ENCODE peak calls at places on chromosomes 4 and X, in ten cellular contexts. One of them, this sample, is unnamed.

GRCh38 chrX:868248-868647 is 237.7 kb downstream of the SHOX start:
- DNase-seq in heart right ventricle: no peak
- DNase-seq in WTC11: no peak
- DNase-seq in kidney glomerular epithelial cell: no peak
- DNase-seq in nucleus accumbens: no peak
- DNase-seq in NCI-H2171 treated with DMSO at 0.1 percent for 48 hours: no peak
- DNase-seq in NCI-H1694: no peak
- DNase-seq in NCI-H510A: no peak
- DNase-seq in lower lobe of right lung: no peak
- DNase-seq in NCI-H2029 treated with DMSO at 0.1 percent for 48 hours: no peak
- DNase-seq in this sample: no peak

GRCh38 chr4:57095956-57096355 is 14.2 kb downstream of the IGFBP7 start:
- DNase-seq in NCI-H2171 treated with DMSO at 0.1 percent for 48 hours: no peak
- DNase-seq in NCI-H2029 treated with DMSO at 0.1 percent for 48 hours: no peak
- DNase-seq in NCI-H1694: no peak
- DNase-seq in lower lobe of right lung: no peak
- DNase-seq in NCI-H510A: no peak
- DNase-seq in kidney glomerular epithelial cell: no peak
- DNase-seq in nucleus accumbens: no peak
- DNase-seq in heart right ventricle: no peak
- DNase-seq in WTC11: no peak
- DNase-seq in this sample: no peak

GRCh38 chr4:87366763-87367162 is 24.2 kb downstream of the HSD17B11 start:
- DNase-seq in kidney glomerular epithelial cell: no peak
- DNase-seq in NCI-H1694: no peak
- DNase-seq in NCI-H2171 treated with DMSO at 0.1 percent for 48 hours: no peak
- DNase-seq in WTC11: no peak
- DNase-seq in nucleus accumbens: no peak
- DNase-seq in lower lobe of right lung: no peak
- DNase-seq in heart right ventricle: no peak
- DNase-seq in NCI-H510A: no peak
- DNase-seq in NCI-H2029 treated with DMSO at 0.1 percent for 48 hours: no peak
- DNase-seq in this sample: no peak

GRCh38 chrX:103941201-103941975 is 21.0 kb upstream of the TMSB15B start:
- DNase-seq in NCI-H2171 treated with DMSO at 0.1 percent for 48 hours: peak
- DNase-seq in kidney glomerular epithelial cell: no peak
- DNase-seq in NCI-H1694: no peak
- DNase-seq in heart right ventricle: no peak
- DNase-seq in nucleus accumbens: no peak
- DNase-seq in NCI-H510A: peak
- DNase-seq in NCI-H2029 treated with DMSO at 0.1 percent for 48 hours: no peak
- DNase-seq in lower lobe of right lung: no peak
- DNase-seq in WTC11: no peak
- DNase-seq in this sample: peak

GRCh38 chrX:150438165-150438564 is 75.0 kb downstream of the MAMLD1 start:
- DNase-seq in WTC11: no peak
- DNase-seq in NCI-H2171 treated with DMSO at 0.1 percent for 48 hours: no peak
- DNase-seq in NCI-H510A: no peak
- DNase-seq in nucleus accumbens: no peak
- DNase-seq in NCI-H1694: no peak
- DNase-seq in kidney glomerular epithelial cell: no peak
- DNase-seq in NCI-H2029 treated with DMSO at 0.1 percent for 48 hours: no peak
- DNase-seq in heart right ventricle: no peak
- DNase-seq in lower lobe of right lung: no peak
- DNase-seq in this sample: no peak

GRCh38 chrX:149286940-149287349 is 218.2 kb downstream of the IDS start:
- DNase-seq in heart right ventricle: no peak
- DNase-seq in nucleus accumbens: no peak
- DNase-seq in WTC11: peak
- DNase-seq in lower lobe of right lung: no peak
- DNase-seq in kidney glomerular epithelial cell: no peak
- DNase-seq in NCI-H1694: peak
- DNase-seq in NCI-H2171 treated with DMSO at 0.1 percent for 48 hours: peak
- DNase-seq in NCI-H2029 treated with DMSO at 0.1 percent for 48 hours: no peak
- DNase-seq in NCI-H510A: no peak
- DNase-seq in this sample: peak

GRCh38 chr4:11105715-11106114 is 323.0 kb downstream of the HS3ST1 start:
- DNase-seq in lower lobe of right lung: no peak
- DNase-seq in NCI-H510A: no peak
- DNase-seq in heart right ventricle: no peak
- DNase-seq in WTC11: no peak
- DNase-seq in kidney glomerular epithelial cell: no peak
- DNase-seq in nucleus accumbens: no peak
- DNase-seq in NCI-H1694: no peak
- DNase-seq in NCI-H2171 treated with DMSO at 0.1 percent for 48 hours: no peak
- DNase-seq in NCI-H2029 treated with DMSO at 0.1 percent for 48 hours: no peak
- DNase-seq in this sample: no peak

GRCh38 chr4:20354120-20354519 is 102.4 kb downstream of the SLIT2 start:
- DNase-seq in WTC11: no peak
- DNase-seq in NCI-H510A: no peak
- DNase-seq in lower lobe of right lung: no peak
- DNase-seq in kidney glomerular epithelial cell: no peak
- DNase-seq in NCI-H2171 treated with DMSO at 0.1 percent for 48 hours: peak
- DNase-seq in NCI-H2029 treated with DMSO at 0.1 percent for 48 hours: peak
- DNase-seq in nucleus accumbens: no peak
- DNase-seq in NCI-H1694: no peak
- DNase-seq in heart right ventricle: no peak
- DNase-seq in this sample: no peak

GRCh38 chr4:71133491-71133890 is 140.0 kb downstream of the DCK start:
- DNase-seq in NCI-H2029 treated with DMSO at 0.1 percent for 48 hours: no peak
- DNase-seq in nucleus accumbens: no peak
- DNase-seq in NCI-H510A: no peak
- DNase-seq in WTC11: no peak
- DNase-seq in NCI-H1694: no peak
- DNase-seq in kidney glomerular epithelial cell: no peak
- DNase-seq in heart right ventricle: no peak
- DNase-seq in NCI-H2171 treated with DMSO at 0.1 percent for 48 hours: no peak
- DNase-seq in lower lobe of right lung: no peak
- DNase-seq in this sample: no peak

GRCh38 chrX:145099204-145099603 is 148.1 kb upstream of the SPANXN1 start:
- DNase-seq in WTC11: no peak
- DNase-seq in NCI-H2171 treated with DMSO at 0.1 percent for 48 hours: no peak
- DNase-seq in kidney glomerular epithelial cell: no peak
- DNase-seq in NCI-H2029 treated with DMSO at 0.1 percent for 48 hours: no peak
- DNase-seq in nucleus accumbens: no peak
- DNase-seq in NCI-H510A: no peak
- DNase-seq in NCI-H1694: no peak
- DNase-seq in heart right ventricle: no peak
- DNase-seq in lower lobe of right lung: no peak
- DNase-seq in this sample: no peak

GRCh38 chr4:86033171-86033570 is 326.7 kb downstream of the MAPK10 start:
- DNase-seq in NCI-H2029 treated with DMSO at 0.1 percent for 48 hours: no peak
- DNase-seq in kidney glomerular epithelial cell: no peak
- DNase-seq in NCI-H510A: no peak
- DNase-seq in lower lobe of right lung: peak
- DNase-seq in WTC11: no peak
- DNase-seq in nucleus accumbens: no peak
- DNase-seq in heart right ventricle: peak
- DNase-seq in NCI-H1694: no peak
- DNase-seq in NCI-H2171 treated with DMSO at 0.1 percent for 48 hours: no peak
- DNase-seq in this sample: no peak

GRCh38 chr4:43089730-43090129 is 197.2 kb downstream of the GRXCR1 start:
- DNase-seq in heart right ventricle: no peak
- DNase-seq in nucleus accumbens: no peak
- DNase-seq in kidney glomerular epithelial cell: no peak
- DNase-seq in lower lobe of right lung: no peak
- DNase-seq in NCI-H2029 treated with DMSO at 0.1 percent for 48 hours: no peak
- DNase-seq in NCI-H1694: no peak
- DNase-seq in NCI-H510A: no peak
- DNase-seq in WTC11: no peak
- DNase-seq in NCI-H2171 treated with DMSO at 0.1 percent for 48 hours: no peak
- DNase-seq in this sample: no peak

GRCh38 chrX:73127700-73128241 is 48.5 kb upstream of the PABPC1L2A start:
- DNase-seq in kidney glomerular epithelial cell: no peak
- DNase-seq in WTC11: peak
- DNase-seq in lower lobe of right lung: no peak
- DNase-seq in nucleus accumbens: peak
- DNase-seq in NCI-H2029 treated with DMSO at 0.1 percent for 48 hours: no peak
- DNase-seq in NCI-H1694: no peak
- DNase-seq in heart right ventricle: peak
- DNase-seq in NCI-H2171 treated with DMSO at 0.1 percent for 48 hours: no peak
- DNase-seq in NCI-H510A: peak
- DNase-seq in this sample: peak

GRCh38 chrX:39907964-39908616 is 189.7 kb downstream of the BCOR start:
- DNase-seq in heart right ventricle: peak
- DNase-seq in WTC11: no peak
- DNase-seq in kidney glomerular epithelial cell: peak
- DNase-seq in NCI-H2029 treated with DMSO at 0.1 percent for 48 hours: no peak
- DNase-seq in lower lobe of right lung: peak
- DNase-seq in NCI-H1694: no peak
- DNase-seq in NCI-H2171 treated with DMSO at 0.1 percent for 48 hours: no peak
- DNase-seq in NCI-H510A: no peak
- DNase-seq in nucleus accumbens: peak
- DNase-seq in this sample: peak

GRCh38 chrX:112211459-112211858 is 128.9 kb upstream of the TRPC5 start:
- DNase-seq in nucleus accumbens: no peak
- DNase-seq in kidney glomerular epithelial cell: no peak
- DNase-seq in lower lobe of right lung: no peak
- DNase-seq in heart right ventricle: no peak
- DNase-seq in NCI-H2171 treated with DMSO at 0.1 percent for 48 hours: no peak
- DNase-seq in NCI-H1694: no peak
- DNase-seq in WTC11: no peak
- DNase-seq in NCI-H510A: no peak
- DNase-seq in NCI-H2029 treated with DMSO at 0.1 percent for 48 hours: no peak
- DNase-seq in this sample: no peak

GRCh38 chr4:82799006-82799881 is 648 bp upstream of the SCD5 start:
- DNase-seq in lower lobe of right lung: no peak
- DNase-seq in WTC11: no peak
- DNase-seq in NCI-H510A: peak
- DNase-seq in NCI-H1694: no peak
- DNase-seq in kidney glomerular epithelial cell: no peak
- DNase-seq in heart right ventricle: no peak
- DNase-seq in nucleus accumbens: no peak
- DNase-seq in NCI-H2171 treated with DMSO at 0.1 percent for 48 hours: no peak
- DNase-seq in NCI-H2029 treated with DMSO at 0.1 percent for 48 hours: no peak
- DNase-seq in this sample: no peak

GRCh38 chr4:129246850-129247542 is 151.0 kb downstream of the C4orf33 start:
- DNase-seq in NCI-H1694: no peak
- DNase-seq in NCI-H2029 treated with DMSO at 0.1 percent for 48 hours: peak
- DNase-seq in WTC11: no peak
- DNase-seq in heart right ventricle: no peak
- DNase-seq in kidney glomerular epithelial cell: no peak
- DNase-seq in lower lobe of right lung: no peak
- DNase-seq in NCI-H510A: peak
- DNase-seq in nucleus accumbens: no peak
- DNase-seq in NCI-H2171 treated with DMSO at 0.1 percent for 48 hours: no peak
- DNase-seq in this sample: no peak